ENCODE peak calls at places on chromosomes 13 and 19, in six cellular contexts. One of them, this sample, is unnamed.
A peak's percentile ranks its signal among the peaks of the same experiment; 100 is the strongest.

GRCh38 chr13:75812751-75813181 is 176.6 kb downstream of the LMO7 start:
- DNase-seq in GM03348: no peak
- DNase-seq in cardiac fibroblast: peak; percentile 64
- DNase-seq in GF-D8: no peak
- DNase-seq in activated T-helper 1 cell treated with Interleukin-2 at 50 U/mL for 16 hours: no peak
- DNase-seq in Right ventricle myocardium superior: no peak
- DNase-seq in this sample: no peak

GRCh38 chr13:94997126-94997525 is 284.8 kb upstream of the SOX21 start:
- DNase-seq in GM03348: no peak
- DNase-seq in cardiac fibroblast: peak; percentile 55
- DNase-seq in GF-D8: no peak
- DNase-seq in activated T-helper 1 cell treated with Interleukin-2 at 50 U/mL for 16 hours: no peak
- DNase-seq in Right ventricle myocardium superior: no peak
- DNase-seq in this sample: no peak

GRCh38 chr13:113882266-113882627 is 18.4 kb upstream of the GAS6 start:
- DNase-seq in GM03348: no peak
- DNase-seq in cardiac fibroblast: peak; percentile 26
- DNase-seq in GF-D8: no peak
- DNase-seq in activated T-helper 1 cell treated with Interleukin-2 at 50 U/mL for 16 hours: no peak
- DNase-seq in Right ventricle myocardium superior: peak; percentile 88
- DNase-seq in this sample: no peak

GRCh38 chr19:57465680-57466381 is 8.9 kb upstream of the VN1R1 start:
- DNase-seq in GM03348: no peak
- DNase-seq in cardiac fibroblast: peak; percentile 36
- DNase-seq in GF-D8: peak; percentile 9
- DNase-seq in activated T-helper 1 cell treated with Interleukin-2 at 50 U/mL for 16 hours: no peak
- DNase-seq in Right ventricle myocardium superior: no peak
- DNase-seq in this sample: peak; percentile 37

GRCh38 chr13:110618780-110619179 is 3.4 kb downstream of the NAXD start:
- DNase-seq in GM03348: no peak
- DNase-seq in cardiac fibroblast: no peak
- DNase-seq in GF-D8: no peak
- DNase-seq in activated T-helper 1 cell treated with Interleukin-2 at 50 U/mL for 16 hours: no peak
- DNase-seq in Right ventricle myocardium superior: no peak
- DNase-seq in this sample: no peak

GRCh38 chr13:55653497-55653896 is 1487.2 kb upstream of the PRR20A start:
- DNase-seq in GM03348: no peak
- DNase-seq in cardiac fibroblast: no peak
- DNase-seq in GF-D8: no peak
- DNase-seq in activated T-helper 1 cell treated with Interleukin-2 at 50 U/mL for 16 hours: no peak
- DNase-seq in Right ventricle myocardium superior: no peak
- DNase-seq in this sample: no peak

GRCh38 chr19:48556163-48556562 is 4.2 kb downstream of the SULT2B1 start:
- DNase-seq in GM03348: peak; percentile 76
- DNase-seq in cardiac fibroblast: peak; percentile 62
- DNase-seq in GF-D8: no peak
- DNase-seq in activated T-helper 1 cell treated with Interleukin-2 at 50 U/mL for 16 hours: no peak
- DNase-seq in Right ventricle myocardium superior: no peak
- DNase-seq in this sample: peak; percentile 57

GRCh38 chr19:28130066-28130511 is 1082.9 kb downstream of the UQCRFS1 start:
- DNase-seq in GM03348: no peak
- DNase-seq in cardiac fibroblast: no peak
- DNase-seq in GF-D8: no peak
- DNase-seq in activated T-helper 1 cell treated with Interleukin-2 at 50 U/mL for 16 hours: no peak
- DNase-seq in Right ventricle myocardium superior: no peak
- DNase-seq in this sample: no peak

GRCh38 chr19:4388171-4389063 is 11.9 kb downstream of the SH3GL1 start:
- DNase-seq in GM03348: peak; percentile 47
- DNase-seq in cardiac fibroblast: no peak
- DNase-seq in GF-D8: no peak
- DNase-seq in activated T-helper 1 cell treated with Interleukin-2 at 50 U/mL for 16 hours: no peak
- DNase-seq in Right ventricle myocardium superior: peak; percentile 58
- DNase-seq in this sample: no peak

GRCh38 chr13:87712012-87712411 is 40.8 kb downstream of the SLITRK5 start:
- DNase-seq in GM03348: no peak
- DNase-seq in cardiac fibroblast: no peak
- DNase-seq in GF-D8: no peak
- DNase-seq in activated T-helper 1 cell treated with Interleukin-2 at 50 U/mL for 16 hours: no peak
- DNase-seq in Right ventricle myocardium superior: no peak
- DNase-seq in this sample: no peak

GRCh38 chr13:45446181-45446580 is 18.6 kb upstream of the COG3 start:
- DNase-seq in GM03348: peak; percentile 46
- DNase-seq in cardiac fibroblast: peak; percentile 12
- DNase-seq in GF-D8: no peak
- DNase-seq in activated T-helper 1 cell treated with Interleukin-2 at 50 U/mL for 16 hours: no peak
- DNase-seq in Right ventricle myocardium superior: no peak
- DNase-seq in this sample: no peak

GRCh38 chr19:19459707-19460251 is 54.3 kb downstream of the GATAD2A start:
- DNase-seq in GM03348: peak; percentile 71
- DNase-seq in cardiac fibroblast: peak; percentile 56
- DNase-seq in GF-D8: peak; percentile 67
- DNase-seq in activated T-helper 1 cell treated with Interleukin-2 at 50 U/mL for 16 hours: peak; percentile 55
- DNase-seq in Right ventricle myocardium superior: peak; percentile 64
- DNase-seq in this sample: no peak